ENCODE peak calls at places on chromosome 14, in five cellular contexts. One of them, this sample, is unnamed. For H3K27me3, the result is how much of the 10 kb centered on the place peaks cover.

GRCh38 chr14:37168721-37169120 is 3.7 kb downstream of the SLC25A21 start:
- DNase-seq in CD8-positive, alpha-beta memory T cell: no peak
- DNase-seq in IMR-90: no peak
- DNase-seq in Peyer's patch: no peak
- DNase-seq in tibial nerve: no peak
- DNase-seq in this sample: no peak

GRCh38 chr14:38250316-38250715 is 5.6 kb downstream of the CLEC14A start:
- DNase-seq in CD8-positive, alpha-beta memory T cell: no peak
- DNase-seq in IMR-90: peak
- DNase-seq in Peyer's patch: no peak
- DNase-seq in tibial nerve: no peak
- DNase-seq in this sample: no peak

GRCh38 chr14:60183724-60184596 is 18.8 kb upstream of the DHRS7 start:
- DNase-seq in CD8-positive, alpha-beta memory T cell: peak
- DNase-seq in IMR-90: peak
- DNase-seq in Peyer's patch: no peak
- DNase-seq in tibial nerve: no peak
- DNase-seq in this sample: no peak

GRCh38 chr14:76613616-76614015 is 147.7 kb upstream of the VASH1 start:
- DNase-seq in CD8-positive, alpha-beta memory T cell: no peak
- DNase-seq in IMR-90: no peak
- DNase-seq in Peyer's patch: no peak
- DNase-seq in tibial nerve: no peak
- DNase-seq in this sample: no peak

GRCh38 chr14:53999061-53999488 is 42.5 kb upstream of the BMP4 start:
- DNase-seq in CD8-positive, alpha-beta memory T cell: no peak
- DNase-seq in IMR-90: peak
- DNase-seq in Peyer's patch: no peak
- DNase-seq in tibial nerve: no peak
- DNase-seq in this sample: no peak

GRCh38 chr14:85414142-85414541 is 115.8 kb upstream of the FLRT2 start:
- DNase-seq in CD8-positive, alpha-beta memory T cell: no peak
- DNase-seq in IMR-90: no peak
- DNase-seq in Peyer's patch: no peak
- DNase-seq in tibial nerve: no peak
- DNase-seq in this sample: no peak

GRCh38 chr14:74551001-74551400 is 57.4 kb downstream of the ISCA2 start:
- DNase-seq in CD8-positive, alpha-beta memory T cell: no peak
- DNase-seq in IMR-90: no peak
- DNase-seq in Peyer's patch: no peak
- DNase-seq in tibial nerve: no peak
- DNase-seq in this sample: no peak

GRCh38 chr14:68270342-68270741 is 450.8 kb downstream of the RAD51B start:
- DNase-seq in CD8-positive, alpha-beta memory T cell: no peak
- DNase-seq in IMR-90: no peak
- DNase-seq in Peyer's patch: no peak
- DNase-seq in tibial nerve: no peak
- DNase-seq in this sample: no peak

GRCh38 chr14:93105362-93105761 is 10.4 kb downstream of the ITPK1 start:
- DNase-seq in CD8-positive, alpha-beta memory T cell: no peak
- DNase-seq in IMR-90: peak
- DNase-seq in Peyer's patch: peak
- DNase-seq in tibial nerve: no peak
- DNase-seq in this sample: peak

GRCh38 chr14:78863143-78863542 is 693.0 kb downstream of the NRXN3 start:
- DNase-seq in CD8-positive, alpha-beta memory T cell: no peak
- DNase-seq in IMR-90: peak
- DNase-seq in Peyer's patch: no peak
- DNase-seq in tibial nerve: no peak
- DNase-seq in this sample: no peak

GRCh38 chr14:84825481-84825880 is 704.5 kb upstream of the FLRT2 start:
- DNase-seq in CD8-positive, alpha-beta memory T cell: no peak
- DNase-seq in IMR-90: peak
- DNase-seq in Peyer's patch: no peak
- DNase-seq in tibial nerve: no peak
- DNase-seq in this sample: no peak

GRCh38 chr14:99884834-99885648 is 91.8 kb downstream of the EML1 start:
- DNase-seq in CD8-positive, alpha-beta memory T cell: peak
- DNase-seq in IMR-90: peak
- DNase-seq in Peyer's patch: no peak
- DNase-seq in tibial nerve: no peak
- DNase-seq in this sample: no peak

DNA sequence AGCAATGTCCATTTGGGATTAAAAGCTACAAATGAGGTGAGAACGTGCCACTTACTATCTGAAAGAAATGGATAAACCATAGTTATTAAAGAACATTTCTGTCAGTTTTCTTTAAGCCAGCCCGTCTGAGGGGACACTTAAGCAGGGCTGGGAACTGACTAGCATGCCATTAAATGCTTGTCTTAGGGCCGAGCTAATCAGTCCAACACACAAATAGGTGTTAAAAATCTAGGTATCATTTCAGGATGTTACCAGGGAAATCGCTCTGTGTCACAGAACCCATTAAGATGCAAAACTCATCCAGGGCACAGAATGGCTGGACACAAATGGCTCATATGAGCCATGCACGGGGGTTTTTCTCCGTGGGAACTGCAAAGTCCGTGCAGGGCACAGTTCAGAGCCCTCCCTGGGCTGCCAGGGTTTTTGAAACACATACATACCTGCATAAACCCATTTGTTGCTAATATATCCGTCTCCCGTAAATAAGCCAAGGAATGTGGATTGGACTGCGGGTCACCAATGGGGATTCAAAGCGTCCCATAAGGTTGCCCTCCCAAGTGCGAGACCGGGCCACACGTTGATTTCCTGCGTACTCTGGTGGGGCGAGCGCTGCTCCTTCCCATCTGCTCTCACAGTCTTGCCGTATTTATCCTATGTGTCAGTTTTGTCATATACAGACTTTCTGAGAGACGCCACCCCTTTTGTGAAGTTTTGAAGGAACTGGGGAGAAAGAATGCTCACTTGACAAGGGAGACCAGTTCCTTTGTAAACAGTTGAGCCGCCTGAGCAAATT is 5.4 kb upstream of the GSC start:
- DNase-seq in CD8-positive, alpha-beta memory T cell: no peak
- DNase-seq in IMR-90: no peak
- DNase-seq in Peyer's patch: no peak
- DNase-seq in tibial nerve: no peak
- DNase-seq in this sample: no peak
- H3K27me3 ChIP-seq in CD8-positive, alpha-beta memory T cell: half or more
- H3K27me3 ChIP-seq in IMR-90: under half
- H3K27me3 ChIP-seq in Peyer's patch: under half
- H3K27me3 ChIP-seq in tibial nerve: half or more
- H3K27me3 ChIP-seq in this sample: half or more

GRCh38 chr14:22536853-22537338 is 52.1 kb downstream of the DAD1 start:
- DNase-seq in CD8-positive, alpha-beta memory T cell: peak
- DNase-seq in IMR-90: peak
- DNase-seq in Peyer's patch: peak
- DNase-seq in tibial nerve: no peak
- DNase-seq in this sample: peak

GRCh38 chr14:22540286-22540685 is 48.7 kb downstream of the DAD1 start:
- DNase-seq in CD8-positive, alpha-beta memory T cell: no peak
- DNase-seq in IMR-90: no peak
- DNase-seq in Peyer's patch: no peak
- DNase-seq in tibial nerve: no peak
- DNase-seq in this sample: no peak

GRCh38 chr14:22539831-22540230 is 49.2 kb downstream of the DAD1 start:
- DNase-seq in CD8-positive, alpha-beta memory T cell: no peak
- DNase-seq in IMR-90: no peak
- DNase-seq in Peyer's patch: no peak
- DNase-seq in tibial nerve: no peak
- DNase-seq in this sample: no peak

GRCh38 chr14:22537436-22538310 is 51.4 kb downstream of the DAD1 start:
- DNase-seq in CD8-positive, alpha-beta memory T cell: no peak
- DNase-seq in IMR-90: no peak
- DNase-seq in Peyer's patch: no peak
- DNase-seq in tibial nerve: no peak
- DNase-seq in this sample: no peak

DNA sequence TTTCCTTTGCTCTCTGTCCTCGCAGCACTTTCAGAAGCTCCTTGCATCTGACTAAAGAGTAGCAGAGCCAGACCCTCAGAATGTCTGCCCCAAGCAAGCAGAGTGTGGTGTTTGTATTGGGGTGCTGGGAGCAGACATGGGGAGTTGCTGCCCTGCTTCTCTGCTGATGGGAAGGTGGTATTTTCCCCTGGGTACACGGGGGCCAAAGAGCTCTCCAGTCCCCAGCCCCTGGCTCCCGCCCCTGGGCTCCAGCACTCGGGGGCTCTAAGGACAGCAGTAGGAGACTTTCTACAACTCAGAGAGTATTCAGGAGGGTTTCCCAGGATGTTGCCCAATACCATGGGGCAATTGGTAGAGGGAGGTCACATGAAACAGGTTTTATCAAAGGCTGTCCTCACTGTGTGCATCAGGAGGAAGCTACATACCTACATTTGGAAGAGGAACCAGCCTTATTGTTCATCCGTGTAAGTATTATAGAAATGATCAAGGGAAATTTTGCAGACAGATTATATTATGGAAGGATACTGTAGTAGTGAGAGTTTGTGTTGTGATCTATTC is 50.3 kb downstream of the DAD1 start:
- DNase-seq in CD8-positive, alpha-beta memory T cell: no peak
- DNase-seq in IMR-90: no peak
- DNase-seq in Peyer's patch: no peak
- DNase-seq in tibial nerve: no peak
- DNase-seq in this sample: no peak
- H3K4me3 ChIP-seq in CD8-positive, alpha-beta memory T cell: peak
- H3K4me3 ChIP-seq in IMR-90: no peak
- H3K4me3 ChIP-seq in Peyer's patch: no peak
- H3K4me3 ChIP-seq in tibial nerve: no peak
- H3K4me3 ChIP-seq in this sample: no peak

DNA sequence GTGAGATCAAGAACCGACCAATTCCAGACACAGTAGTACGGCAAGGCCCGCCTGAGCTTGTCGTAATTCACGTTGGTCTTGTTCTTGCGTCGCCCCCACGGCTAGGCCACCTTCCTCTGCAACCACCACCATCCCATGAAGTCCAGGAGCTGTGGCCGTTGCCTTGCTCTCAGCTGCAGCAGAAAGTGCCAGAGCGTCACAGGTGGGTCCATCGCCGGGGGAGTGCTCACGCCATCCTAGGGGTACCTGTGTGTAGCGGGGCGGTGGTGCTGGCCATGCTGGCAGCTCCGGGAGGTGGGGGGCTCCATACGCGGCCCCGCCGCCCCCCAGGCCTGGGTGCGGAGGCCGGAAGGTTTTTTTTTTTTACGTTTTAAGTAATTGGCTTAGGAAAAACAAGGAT is 23.1 kb downstream of the TMEM121 start:
- DNase-seq in CD8-positive, alpha-beta memory T cell: no peak
- DNase-seq in IMR-90: no peak
- DNase-seq in Peyer's patch: no peak
- DNase-seq in tibial nerve: no peak
- DNase-seq in this sample: no peak
- H3K27me3 ChIP-seq in CD8-positive, alpha-beta memory T cell: under half
- H3K27me3 ChIP-seq in IMR-90: under half
- H3K27me3 ChIP-seq in Peyer's patch: under half
- H3K27me3 ChIP-seq in tibial nerve: under half
- H3K27me3 ChIP-seq in this sample: under half

GRCh38 chr14:98172243-98172778 is 1099.7 kb downstream of the BCL11B start:
- DNase-seq in CD8-positive, alpha-beta memory T cell: no peak
- DNase-seq in IMR-90: no peak
- DNase-seq in Peyer's patch: no peak
- DNase-seq in tibial nerve: no peak
- DNase-seq in this sample: no peak
- H3K4me3 ChIP-seq in CD8-positive, alpha-beta memory T cell: peak
- H3K4me3 ChIP-seq in IMR-90: no peak
- H3K4me3 ChIP-seq in Peyer's patch: no peak
- H3K4me3 ChIP-seq in tibial nerve: no peak
- H3K4me3 ChIP-seq in this sample: no peak

GRCh38 chr14:24874514-24875202 is 175.3 kb downstream of the STXBP6 start:
- DNase-seq in CD8-positive, alpha-beta memory T cell: no peak
- DNase-seq in IMR-90: no peak
- DNase-seq in Peyer's patch: no peak
- DNase-seq in tibial nerve: no peak
- DNase-seq in this sample: no peak

GRCh38 chr14:24873551-24873950 is 176.4 kb downstream of the STXBP6 start:
- DNase-seq in CD8-positive, alpha-beta memory T cell: no peak
- DNase-seq in IMR-90: no peak
- DNase-seq in Peyer's patch: no peak
- DNase-seq in tibial nerve: no peak
- DNase-seq in this sample: no peak

GRCh38 chr14:24876009-24876690 is 173.8 kb downstream of the STXBP6 start:
- DNase-seq in CD8-positive, alpha-beta memory T cell: no peak
- DNase-seq in IMR-90: no peak
- DNase-seq in Peyer's patch: no peak
- DNase-seq in tibial nerve: no peak
- DNase-seq in this sample: no peak

GRCh38 chr14:24876996-24877395 is 173.0 kb downstream of the STXBP6 start:
- DNase-seq in CD8-positive, alpha-beta memory T cell: no peak
- DNase-seq in IMR-90: no peak
- DNase-seq in Peyer's patch: no peak
- DNase-seq in tibial nerve: no peak
- DNase-seq in this sample: no peak

DNA sequence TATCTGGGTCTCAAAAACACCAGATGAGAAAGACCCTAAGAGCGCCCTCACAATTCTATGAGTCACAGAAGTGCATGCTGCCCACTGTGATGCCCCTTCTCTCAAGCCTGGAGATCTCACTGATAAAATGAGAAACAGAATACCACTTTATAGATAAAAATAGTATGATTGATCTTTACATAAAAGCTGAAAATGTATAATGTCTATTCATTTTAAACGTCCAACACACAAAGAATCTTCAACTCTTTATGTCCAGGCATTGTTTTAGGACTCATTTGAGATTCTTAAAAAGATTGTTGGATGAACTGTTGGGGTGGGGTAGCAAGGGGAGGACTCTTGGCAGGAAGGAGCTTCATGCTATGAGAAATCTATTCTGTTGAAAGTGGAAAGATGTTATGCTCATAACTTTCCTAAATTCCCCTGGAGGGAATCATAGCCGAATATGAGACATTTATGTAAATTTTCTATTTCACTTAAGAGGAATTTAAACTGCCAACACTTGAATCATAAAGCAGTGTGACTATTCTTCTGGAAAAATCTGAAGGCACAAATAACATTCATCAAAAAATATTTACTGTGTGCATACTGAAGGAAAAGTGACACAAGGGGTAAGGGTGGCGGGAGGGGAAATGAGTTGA is 174.6 kb downstream of the STXBP6 start:
- DNase-seq in CD8-positive, alpha-beta memory T cell: no peak
- DNase-seq in IMR-90: peak
- DNase-seq in Peyer's patch: no peak
- DNase-seq in tibial nerve: no peak
- DNase-seq in this sample: no peak
- H3K27me3 ChIP-seq in CD8-positive, alpha-beta memory T cell: under half
- H3K27me3 ChIP-seq in IMR-90: under half
- H3K27me3 ChIP-seq in Peyer's patch: under half
- H3K27me3 ChIP-seq in tibial nerve: under half
- H3K27me3 ChIP-seq in this sample: under half

GRCh38 chr14:101628975-101629374 is 67.7 kb downstream of the DIO3 start:
- DNase-seq in CD8-positive, alpha-beta memory T cell: no peak
- DNase-seq in IMR-90: no peak
- DNase-seq in Peyer's patch: no peak
- DNase-seq in tibial nerve: no peak
- DNase-seq in this sample: no peak
- H3K4me3 ChIP-seq in CD8-positive, alpha-beta memory T cell: no peak
- H3K4me3 ChIP-seq in IMR-90: no peak
- H3K4me3 ChIP-seq in Peyer's patch: no peak
- H3K4me3 ChIP-seq in tibial nerve: no peak
- H3K4me3 ChIP-seq in this sample: peak

GRCh38 chr14:61323970-61324369 is 2.6 kb downstream of the PRKCH start:
- DNase-seq in CD8-positive, alpha-beta memory T cell: no peak
- DNase-seq in IMR-90: no peak
- DNase-seq in Peyer's patch: no peak
- DNase-seq in tibial nerve: no peak
- DNase-seq in this sample: no peak
- H3K27me3 ChIP-seq in CD8-positive, alpha-beta memory T cell: under half
- H3K27me3 ChIP-seq in IMR-90: under half
- H3K27me3 ChIP-seq in Peyer's patch: under half
- H3K27me3 ChIP-seq in tibial nerve: under half
- H3K27me3 ChIP-seq in this sample: under half